ENCODE peak calls at places on chromosome 17, in nine cellular contexts. One of them, this sample, is unnamed.

GRCh38 chr17:8745586-8746500 is 1.2 kb upstream of the CCDC42 start:
- DNase-seq in AG04450: peak; percentile 4
- DNase-seq in HFF-Myc: no peak
- DNase-seq in tibial nerve: peak; percentile 65
- DNase-seq in PC-3: peak; percentile 38
- DNase-seq in cardiac fibroblast: peak; percentile 56
- DNase-seq in upper lobe of right lung: peak; percentile 87
- DNase-seq in GM12865: peak; percentile 74
- DNase-seq in right lobe of liver: peak; percentile 77
- DNase-seq in this sample: no peak

GRCh38 chr17:36148559-36149295 is 27.7 kb downstream of the TBC1D3B start:
- DNase-seq in tibial nerve: peak; percentile 80
- DNase-seq in AG04450: peak; percentile 45
- DNase-seq in cardiac fibroblast: peak; percentile 61
- DNase-seq in GM12865: peak; percentile 84
- DNase-seq in HFF-Myc: peak; percentile 26
- DNase-seq in right lobe of liver: peak; percentile 77
- DNase-seq in upper lobe of right lung: peak; percentile 75
- DNase-seq in PC-3: peak; percentile 55
- DNase-seq in this sample: no peak

GRCh38 chr17:45948881-45949624 is 50.0 kb upstream of the STH start:
- DNase-seq in GM12865: peak; percentile 56
- DNase-seq in AG04450: peak; percentile 4
- DNase-seq in right lobe of liver: peak; percentile 84
- DNase-seq in upper lobe of right lung: peak; percentile 89
- DNase-seq in PC-3: peak; percentile 83
- DNase-seq in cardiac fibroblast: peak; percentile 61
- DNase-seq in HFF-Myc: peak; percentile 14
- DNase-seq in tibial nerve: peak; percentile 58
- DNase-seq in this sample: no peak

GRCh38 chr17:45900136-45900535 is 5.8 kb downstream of the MAPT start:
- DNase-seq in AG04450: no peak
- DNase-seq in HFF-Myc: no peak
- DNase-seq in right lobe of liver: no peak
- DNase-seq in GM12865: no peak
- DNase-seq in cardiac fibroblast: no peak
- DNase-seq in tibial nerve: no peak
- DNase-seq in upper lobe of right lung: no peak
- DNase-seq in PC-3: no peak
- DNase-seq in this sample: no peak

GRCh38 chr17:332558-333322 is 19.9 kb downstream of the RPH3AL start:
- DNase-seq in cardiac fibroblast: peak; percentile 66
- DNase-seq in upper lobe of right lung: peak; percentile 56
- DNase-seq in GM12865: no peak
- DNase-seq in HFF-Myc: no peak
- DNase-seq in PC-3: no peak
- DNase-seq in AG04450: no peak
- DNase-seq in right lobe of liver: peak; percentile 43
- DNase-seq in tibial nerve: no peak
- DNase-seq in this sample: peak; percentile 18

GRCh38 chr17:63533433-63534077 is 10.4 kb downstream of the KCNH6 start:
- DNase-seq in tibial nerve: no peak
- DNase-seq in right lobe of liver: peak; percentile 37
- DNase-seq in HFF-Myc: no peak
- DNase-seq in GM12865: no peak
- DNase-seq in upper lobe of right lung: no peak
- DNase-seq in AG04450: no peak
- DNase-seq in PC-3: no peak
- DNase-seq in cardiac fibroblast: no peak
- DNase-seq in this sample: no peak

GRCh38 chr17:67435122-67435521 is 58.0 kb downstream of the PITPNC1 start:
- DNase-seq in upper lobe of right lung: no peak
- DNase-seq in PC-3: no peak
- DNase-seq in tibial nerve: no peak
- DNase-seq in HFF-Myc: no peak
- DNase-seq in GM12865: no peak
- DNase-seq in right lobe of liver: no peak
- DNase-seq in AG04450: no peak
- DNase-seq in cardiac fibroblast: peak; percentile 49
- DNase-seq in this sample: no peak

GRCh38 chr17:39939588-39940419 is 12.3 kb downstream of the LRRC3C start:
- DNase-seq in GM12865: peak; percentile 86
- DNase-seq in upper lobe of right lung: no peak
- DNase-seq in cardiac fibroblast: peak; percentile 96
- DNase-seq in right lobe of liver: no peak
- DNase-seq in AG04450: peak; percentile 72
- DNase-seq in tibial nerve: no peak
- DNase-seq in PC-3: peak; percentile 24
- DNase-seq in HFF-Myc: peak; percentile 79
- DNase-seq in this sample: peak; percentile 59

GRCh38 chr17:37121616-37122015 is 172.9 kb downstream of the AATF start:
- DNase-seq in cardiac fibroblast: no peak
- DNase-seq in HFF-Myc: no peak
- DNase-seq in right lobe of liver: no peak
- DNase-seq in GM12865: no peak
- DNase-seq in tibial nerve: no peak
- DNase-seq in AG04450: no peak
- DNase-seq in PC-3: no peak
- DNase-seq in upper lobe of right lung: no peak
- DNase-seq in this sample: no peak

GRCh38 chr17:83050651-83051422 is 28.6 kb upstream of the METRNL start:
- DNase-seq in right lobe of liver: no peak
- DNase-seq in HFF-Myc: no peak
- DNase-seq in upper lobe of right lung: no peak
- DNase-seq in AG04450: no peak
- DNase-seq in PC-3: no peak
- DNase-seq in cardiac fibroblast: no peak
- DNase-seq in GM12865: no peak
- DNase-seq in tibial nerve: no peak
- DNase-seq in this sample: no peak

GRCh38 chr17:74110467-74110866 is 93.0 kb upstream of the RPL38 start:
- DNase-seq in GM12865: no peak
- DNase-seq in PC-3: no peak
- DNase-seq in tibial nerve: no peak
- DNase-seq in HFF-Myc: no peak
- DNase-seq in right lobe of liver: no peak
- DNase-seq in upper lobe of right lung: no peak
- DNase-seq in AG04450: no peak
- DNase-seq in cardiac fibroblast: no peak
- DNase-seq in this sample: no peak

GRCh38 chr17:34116306-34116705 is 138.8 kb upstream of the CCL2 start:
- DNase-seq in HFF-Myc: no peak
- DNase-seq in GM12865: no peak
- DNase-seq in right lobe of liver: no peak
- DNase-seq in tibial nerve: no peak
- DNase-seq in AG04450: no peak
- DNase-seq in upper lobe of right lung: no peak
- DNase-seq in PC-3: no peak
- DNase-seq in cardiac fibroblast: no peak
- DNase-seq in this sample: no peak

GRCh38 chr17:66493283-66494019 is 191.0 kb downstream of the PRKCA start:
- DNase-seq in AG04450: no peak
- DNase-seq in right lobe of liver: no peak
- DNase-seq in GM12865: no peak
- DNase-seq in upper lobe of right lung: no peak
- DNase-seq in cardiac fibroblast: peak; percentile 90
- DNase-seq in PC-3: peak; percentile 56
- DNase-seq in tibial nerve: no peak
- DNase-seq in HFF-Myc: no peak
- DNase-seq in this sample: peak; percentile 60

GRCh38 chr17:50950002-50950877 is 84.1 kb upstream of the TOB1 start:
- DNase-seq in tibial nerve: peak; percentile 72
- DNase-seq in AG04450: peak; percentile 37
- DNase-seq in GM12865: peak; percentile 56
- DNase-seq in upper lobe of right lung: peak; percentile 87
- DNase-seq in right lobe of liver: peak; percentile 90
- DNase-seq in PC-3: peak; percentile 96
- DNase-seq in cardiac fibroblast: peak; percentile 95
- DNase-seq in HFF-Myc: peak; percentile 62
- DNase-seq in this sample: peak; percentile 61

GRCh38 chr17:20155258-20156195 is 146.4 kb downstream of the SPECC1 start:
- DNase-seq in HFF-Myc: peak; percentile 52
- DNase-seq in AG04450: peak; percentile 89
- DNase-seq in PC-3: peak; percentile 99
- DNase-seq in upper lobe of right lung: peak; percentile 99
- DNase-seq in GM12865: peak; percentile 99
- DNase-seq in tibial nerve: peak; percentile 92
- DNase-seq in cardiac fibroblast: peak; percentile 96
- DNase-seq in right lobe of liver: peak; percentile 92
- DNase-seq in this sample: peak; percentile 64

GRCh38 chr17:80187493-80187892 is 17.7 kb downstream of the CARD14 start:
- DNase-seq in cardiac fibroblast: peak; percentile 52
- DNase-seq in GM12865: no peak
- DNase-seq in AG04450: no peak
- DNase-seq in upper lobe of right lung: peak; percentile 83
- DNase-seq in HFF-Myc: no peak
- DNase-seq in right lobe of liver: no peak
- DNase-seq in PC-3: peak; percentile 73
- DNase-seq in tibial nerve: peak; percentile 20
- DNase-seq in this sample: peak; percentile 1

GRCh38 chr17:76492989-76493501 is 8.2 kb downstream of the RHBDF2 start:
- DNase-seq in GM12865: peak; percentile 86
- DNase-seq in upper lobe of right lung: peak; percentile 87
- DNase-seq in cardiac fibroblast: peak; percentile 92
- DNase-seq in PC-3: peak; percentile 33
- DNase-seq in AG04450: peak; percentile 68
- DNase-seq in right lobe of liver: peak; percentile 81
- DNase-seq in tibial nerve: peak; percentile 47
- DNase-seq in HFF-Myc: no peak
- DNase-seq in this sample: peak; percentile 57

GRCh38 chr17:64214950-64215349 is 48.1 kb downstream of the TEX2 start:
- DNase-seq in AG04450: no peak
- DNase-seq in tibial nerve: no peak
- DNase-seq in upper lobe of right lung: no peak
- DNase-seq in PC-3: peak; percentile 38
- DNase-seq in GM12865: no peak
- DNase-seq in right lobe of liver: no peak
- DNase-seq in HFF-Myc: no peak
- DNase-seq in cardiac fibroblast: no peak
- DNase-seq in this sample: no peak

GRCh38 chr17:47953945-47954344 is 3.7 kb downstream of the PRR15L start:
- DNase-seq in PC-3: no peak
- DNase-seq in tibial nerve: no peak
- DNase-seq in upper lobe of right lung: no peak
- DNase-seq in HFF-Myc: no peak
- DNase-seq in right lobe of liver: no peak
- DNase-seq in AG04450: no peak
- DNase-seq in GM12865: no peak
- DNase-seq in cardiac fibroblast: no peak
- DNase-seq in this sample: no peak
- TF ChIP-seq CTCF in PC-3: no peak
- TF ChIP-seq CTCF in tibial nerve: no peak
- TF ChIP-seq CTCF in upper lobe of right lung: no peak
- TF ChIP-seq CTCF in HFF-Myc: no peak
- TF ChIP-seq CTCF in right lobe of liver: no peak
- TF ChIP-seq CTCF in AG04450: peak; percentile 21
- TF ChIP-seq CTCF in GM12865: no peak
- TF ChIP-seq CTCF in cardiac fibroblast: no peak
- TF ChIP-seq CTCF in this sample: no peak

DNA sequence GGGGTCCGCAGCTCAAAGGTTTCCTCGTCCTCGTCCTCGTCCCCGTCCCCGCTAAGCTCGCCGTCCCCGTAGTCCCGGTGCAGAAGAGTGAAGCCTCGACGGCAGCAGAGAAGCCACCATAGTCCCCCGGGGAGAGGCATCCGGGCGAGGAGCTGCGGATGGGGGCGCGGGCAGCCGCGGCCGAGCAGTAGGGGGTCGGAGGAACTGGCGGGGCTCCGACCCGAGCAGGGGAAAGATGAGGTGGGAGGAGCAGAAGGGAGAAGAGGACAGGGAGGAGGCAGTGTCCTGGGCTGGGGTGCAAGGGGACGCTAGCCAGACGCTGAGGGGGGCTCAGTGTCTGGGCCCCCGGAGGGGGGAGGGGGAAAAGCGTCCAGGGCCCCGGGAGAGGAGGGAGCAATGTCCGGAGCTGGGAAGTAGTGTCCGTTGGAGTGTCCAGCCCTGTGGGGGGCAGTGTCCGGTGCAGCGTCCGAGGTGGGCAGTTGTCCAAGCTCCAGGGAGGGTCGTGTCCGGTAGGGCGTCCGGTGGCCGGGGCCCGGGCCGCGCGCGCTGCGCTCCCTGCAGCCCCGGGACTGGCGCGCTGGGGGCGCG is at the start of gene PLEKHH3:
- DNase-seq in AG04450: no peak
- DNase-seq in cardiac fibroblast: no peak
- DNase-seq in GM12865: peak; percentile 43
- DNase-seq in right lobe of liver: no peak
- DNase-seq in tibial nerve: no peak
- DNase-seq in upper lobe of right lung: no peak
- DNase-seq in HFF-Myc: no peak
- DNase-seq in PC-3: no peak
- DNase-seq in this sample: no peak
- H3K4me3 ChIP-seq in AG04450: peak within 1 kb of the TSS; percentile 89
- H3K4me3 ChIP-seq in cardiac fibroblast: peak within 1 kb of the TSS; percentile 91
- H3K4me3 ChIP-seq in GM12865: peak within 1 kb of the TSS; percentile 96
- H3K4me3 ChIP-seq in right lobe of liver: peak within 1 kb of the TSS; percentile 97
- H3K4me3 ChIP-seq in tibial nerve: peak within 1 kb of the TSS; percentile 57
- H3K4me3 ChIP-seq in upper lobe of right lung: peak within 1 kb of the TSS; percentile 89
- H3K4me3 ChIP-seq in HFF-Myc: peak within 1 kb of the TSS; percentile 63
- H3K4me3 ChIP-seq in PC-3: peak within 1 kb of the TSS; percentile 97
- H3K4me3 ChIP-seq in this sample: peak within 1 kb of the TSS; percentile 93

DNA sequence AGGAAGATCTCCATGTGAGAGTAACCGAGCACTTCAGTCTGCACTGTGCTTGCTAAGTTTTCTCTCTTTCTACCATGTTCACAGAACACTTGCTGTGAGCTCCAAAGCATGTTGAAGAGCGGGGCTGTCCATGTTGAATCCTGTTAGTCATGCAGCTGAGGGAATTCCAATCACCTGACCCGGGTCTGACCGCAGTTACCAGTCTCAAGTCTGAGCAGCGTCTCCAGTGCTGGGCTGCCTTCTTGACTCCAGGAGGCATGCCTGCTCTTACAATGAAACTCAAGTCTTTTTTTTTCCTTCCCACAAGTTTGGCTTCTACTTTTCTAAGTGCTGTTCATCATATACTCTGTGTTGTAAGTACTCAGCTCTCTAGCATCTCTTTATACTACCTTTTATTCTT is 44.3 kb downstream of the HOXB1 start:
- DNase-seq in right lobe of liver: no peak
- DNase-seq in AG04450: peak; percentile 98
- DNase-seq in PC-3: peak; percentile 93
- DNase-seq in HFF-Myc: peak; percentile 84
- DNase-seq in GM12865: peak; percentile 21
- DNase-seq in cardiac fibroblast: peak; percentile 98
- DNase-seq in upper lobe of right lung: no peak
- DNase-seq in tibial nerve: no peak
- DNase-seq in this sample: peak; percentile 87
- TF ChIP-seq CTCF in right lobe of liver: no peak
- TF ChIP-seq CTCF in AG04450: peak; percentile 57
- TF ChIP-seq CTCF in PC-3: peak; percentile 55
- TF ChIP-seq CTCF in HFF-Myc: peak; percentile 41
- TF ChIP-seq CTCF in GM12865: no peak
- TF ChIP-seq CTCF in cardiac fibroblast: peak; percentile 19
- TF ChIP-seq CTCF in upper lobe of right lung: no peak
- TF ChIP-seq CTCF in tibial nerve: no peak
- TF ChIP-seq CTCF in this sample: peak; percentile 49

DNA sequence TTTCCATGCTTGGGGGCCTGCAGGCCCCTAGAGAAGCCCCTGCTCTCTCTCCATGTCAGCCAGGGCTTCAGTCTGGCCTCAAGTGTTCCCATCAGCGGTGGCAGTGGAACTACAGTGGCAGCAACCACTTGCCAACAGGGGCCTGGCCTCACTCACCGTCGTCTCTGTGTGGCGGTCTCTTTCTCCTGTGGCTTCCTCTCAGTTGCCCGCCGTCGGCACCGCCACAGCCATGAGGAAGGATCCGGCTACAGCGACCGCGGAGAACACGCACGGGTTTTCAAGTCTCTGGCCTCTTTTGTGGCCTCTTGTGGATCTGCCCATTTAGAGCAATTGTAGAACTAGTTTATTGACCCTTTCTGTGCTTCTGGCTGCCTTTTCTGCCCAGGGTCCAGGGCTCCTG is 8.5 kb downstream of the ARMC7 start:
- DNase-seq in right lobe of liver: no peak
- DNase-seq in PC-3: no peak
- DNase-seq in cardiac fibroblast: no peak
- DNase-seq in GM12865: no peak
- DNase-seq in tibial nerve: no peak
- DNase-seq in HFF-Myc: no peak
- DNase-seq in AG04450: no peak
- DNase-seq in upper lobe of right lung: no peak
- DNase-seq in this sample: no peak
- H3K4me3 ChIP-seq in right lobe of liver: no peak overlapping the region
- H3K4me3 ChIP-seq in PC-3: no peak overlapping the region
- H3K4me3 ChIP-seq in cardiac fibroblast: no peak overlapping the region
- H3K4me3 ChIP-seq in GM12865: no peak overlapping the region
- H3K4me3 ChIP-seq in tibial nerve: no peak overlapping the region
- H3K4me3 ChIP-seq in HFF-Myc: no peak overlapping the region
- H3K4me3 ChIP-seq in AG04450: no peak overlapping the region
- H3K4me3 ChIP-seq in upper lobe of right lung: no peak overlapping the region
- H3K4me3 ChIP-seq in this sample: no peak overlapping the region